ENCODE peak calls at places on chromosome 17, in nine cellular contexts. One of them, this sample, is unnamed.

GRCh38 chr17:74453665-74454196 is 12.7 kb upstream of the CD300A start:
- DNase-seq in OCI-LY7: peak; percentile 93
- DNase-seq in heart right ventricle: no peak
- DNase-seq in left lung: no peak
- DNase-seq in Caco-2: peak; percentile 91
- DNase-seq in tibial nerve: no peak
- DNase-seq in choroid plexus epithelial cell: peak; percentile 70
- DNase-seq in body of pancreas: no peak
- DNase-seq in uterus: no peak
- DNase-seq in this sample: no peak

GRCh38 chr17:78979780-78980623 is at the start of gene LGALS3BP:
- DNase-seq in OCI-LY7: no peak
- DNase-seq in heart right ventricle: peak; percentile 82
- DNase-seq in left lung: peak; percentile 83
- DNase-seq in Caco-2: peak; percentile 69
- DNase-seq in tibial nerve: peak; percentile 33
- DNase-seq in choroid plexus epithelial cell: peak; percentile 88
- DNase-seq in body of pancreas: peak; percentile 73
- DNase-seq in uterus: peak; percentile 83
- DNase-seq in this sample: no peak

GRCh38 chr17:48132375-48132774 is 24.8 kb downstream of the SNX11 start:
- DNase-seq in OCI-LY7: no peak
- DNase-seq in heart right ventricle: no peak
- DNase-seq in left lung: no peak
- DNase-seq in Caco-2: no peak
- DNase-seq in tibial nerve: no peak
- DNase-seq in choroid plexus epithelial cell: no peak
- DNase-seq in body of pancreas: no peak
- DNase-seq in uterus: no peak
- DNase-seq in this sample: no peak

GRCh38 chr17:77475012-77475976 is 334.5 kb downstream of the SEC14L1 start:
- DNase-seq in OCI-LY7: peak; percentile 73
- DNase-seq in heart right ventricle: no peak
- DNase-seq in left lung: peak; percentile 71
- DNase-seq in Caco-2: no peak
- DNase-seq in tibial nerve: no peak
- DNase-seq in choroid plexus epithelial cell: peak; percentile 87
- DNase-seq in body of pancreas: no peak
- DNase-seq in uterus: peak; percentile 65
- DNase-seq in this sample: no peak

GRCh38 chr17:46795379-46795952 is 23.0 kb downstream of the WNT3 start:
- DNase-seq in OCI-LY7: no peak
- DNase-seq in heart right ventricle: no peak
- DNase-seq in left lung: no peak
- DNase-seq in Caco-2: no peak
- DNase-seq in tibial nerve: no peak
- DNase-seq in choroid plexus epithelial cell: peak; percentile 88
- DNase-seq in body of pancreas: no peak
- DNase-seq in uterus: no peak
- DNase-seq in this sample: no peak

GRCh38 chr17:75854881-75855309 is 240 bp downstream of the WBP2 start:
- DNase-seq in OCI-LY7: no peak
- DNase-seq in heart right ventricle: no peak
- DNase-seq in left lung: peak; percentile 79
- DNase-seq in Caco-2: no peak
- DNase-seq in tibial nerve: no peak
- DNase-seq in choroid plexus epithelial cell: no peak
- DNase-seq in body of pancreas: no peak
- DNase-seq in uterus: no peak
- DNase-seq in this sample: no peak

GRCh38 chr17:49968380-49969133 is 433 bp upstream of the DLX4 start:
- DNase-seq in OCI-LY7: peak; percentile 73
- DNase-seq in heart right ventricle: peak; percentile 41
- DNase-seq in left lung: peak; percentile 92
- DNase-seq in Caco-2: peak; percentile 98
- DNase-seq in tibial nerve: no peak
- DNase-seq in choroid plexus epithelial cell: peak; percentile 67
- DNase-seq in body of pancreas: peak; percentile 68
- DNase-seq in uterus: peak; percentile 36
- DNase-seq in this sample: no peak

GRCh38 chr17:63601439-63602371 is 1.0 kb downstream of the TACO1 start:
- DNase-seq in OCI-LY7: no peak
- DNase-seq in heart right ventricle: no peak
- DNase-seq in left lung: no peak
- DNase-seq in Caco-2: no peak
- DNase-seq in tibial nerve: no peak
- DNase-seq in choroid plexus epithelial cell: peak; percentile 29
- DNase-seq in body of pancreas: peak; percentile 18
- DNase-seq in uterus: no peak
- DNase-seq in this sample: no peak

GRCh38 chr17:65593092-65593869 is 31.8 kb upstream of the AXIN2 start:
- DNase-seq in OCI-LY7: no peak
- DNase-seq in heart right ventricle: no peak
- DNase-seq in left lung: no peak
- DNase-seq in Caco-2: peak; percentile 56
- DNase-seq in tibial nerve: no peak
- DNase-seq in choroid plexus epithelial cell: no peak
- DNase-seq in body of pancreas: no peak
- DNase-seq in uterus: no peak
- DNase-seq in this sample: no peak
- H3K4me3 ChIP-seq in OCI-LY7: no peak overlapping the region
- H3K4me3 ChIP-seq in heart right ventricle: no peak overlapping the region
- H3K4me3 ChIP-seq in left lung: no peak overlapping the region
- H3K4me3 ChIP-seq in Caco-2: no peak overlapping the region
- H3K4me3 ChIP-seq in tibial nerve: no peak overlapping the region
- H3K4me3 ChIP-seq in choroid plexus epithelial cell: peak overlapping the region; percentile 37
- H3K4me3 ChIP-seq in body of pancreas: no peak overlapping the region
- H3K4me3 ChIP-seq in uterus: no peak overlapping the region
- H3K4me3 ChIP-seq in this sample: no peak overlapping the region

DNA sequence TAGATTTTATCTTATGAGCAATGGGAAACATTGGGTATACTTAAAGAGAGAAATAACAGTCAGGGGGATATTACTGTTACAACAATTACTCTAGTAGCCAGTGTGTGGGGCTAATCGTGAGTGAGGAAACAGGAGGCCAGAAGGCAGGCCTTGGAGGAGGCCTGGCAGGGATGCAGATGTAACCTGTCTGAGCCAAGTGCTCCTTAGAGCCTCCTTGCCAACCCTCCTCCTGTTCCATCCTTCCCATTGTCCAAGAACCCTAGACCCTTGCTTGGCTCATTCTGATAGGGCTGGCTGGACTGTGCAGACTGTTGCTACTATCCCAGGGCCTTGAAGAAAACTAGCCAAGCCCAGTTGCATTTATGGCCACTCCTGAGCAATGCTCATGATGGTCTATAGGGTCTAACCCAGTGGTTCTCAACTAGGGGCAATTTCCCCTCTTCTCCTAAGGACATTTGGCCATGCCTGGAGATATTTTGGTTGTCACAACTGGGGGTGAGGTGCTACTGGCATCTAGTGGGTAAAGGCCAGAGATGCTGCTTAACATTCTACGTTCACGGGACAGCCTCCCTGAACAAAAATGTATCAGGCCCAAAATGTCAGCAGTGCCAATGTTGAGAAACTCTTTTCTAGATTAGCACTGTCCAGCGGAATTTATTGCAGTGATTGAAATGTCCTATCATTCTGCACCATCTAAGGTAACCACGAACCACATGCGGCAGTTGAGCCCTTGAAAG is 24.4 kb upstream of the WSCD1 start:
- DNase-seq in OCI-LY7: no peak
- DNase-seq in heart right ventricle: no peak
- DNase-seq in left lung: no peak
- DNase-seq in Caco-2: no peak
- DNase-seq in tibial nerve: no peak
- DNase-seq in choroid plexus epithelial cell: no peak
- DNase-seq in body of pancreas: no peak
- DNase-seq in uterus: no peak
- DNase-seq in this sample: no peak
- TF ChIP-seq CTCF in OCI-LY7: no peak
- TF ChIP-seq CTCF in heart right ventricle: no peak
- TF ChIP-seq CTCF in left lung: no peak
- TF ChIP-seq CTCF in Caco-2: no peak
- TF ChIP-seq CTCF in tibial nerve: no peak
- TF ChIP-seq CTCF in choroid plexus epithelial cell: peak; percentile 37
- TF ChIP-seq CTCF in body of pancreas: no peak
- TF ChIP-seq CTCF in uterus: no peak
- TF ChIP-seq CTCF in this sample: peak; percentile 6

DNA sequence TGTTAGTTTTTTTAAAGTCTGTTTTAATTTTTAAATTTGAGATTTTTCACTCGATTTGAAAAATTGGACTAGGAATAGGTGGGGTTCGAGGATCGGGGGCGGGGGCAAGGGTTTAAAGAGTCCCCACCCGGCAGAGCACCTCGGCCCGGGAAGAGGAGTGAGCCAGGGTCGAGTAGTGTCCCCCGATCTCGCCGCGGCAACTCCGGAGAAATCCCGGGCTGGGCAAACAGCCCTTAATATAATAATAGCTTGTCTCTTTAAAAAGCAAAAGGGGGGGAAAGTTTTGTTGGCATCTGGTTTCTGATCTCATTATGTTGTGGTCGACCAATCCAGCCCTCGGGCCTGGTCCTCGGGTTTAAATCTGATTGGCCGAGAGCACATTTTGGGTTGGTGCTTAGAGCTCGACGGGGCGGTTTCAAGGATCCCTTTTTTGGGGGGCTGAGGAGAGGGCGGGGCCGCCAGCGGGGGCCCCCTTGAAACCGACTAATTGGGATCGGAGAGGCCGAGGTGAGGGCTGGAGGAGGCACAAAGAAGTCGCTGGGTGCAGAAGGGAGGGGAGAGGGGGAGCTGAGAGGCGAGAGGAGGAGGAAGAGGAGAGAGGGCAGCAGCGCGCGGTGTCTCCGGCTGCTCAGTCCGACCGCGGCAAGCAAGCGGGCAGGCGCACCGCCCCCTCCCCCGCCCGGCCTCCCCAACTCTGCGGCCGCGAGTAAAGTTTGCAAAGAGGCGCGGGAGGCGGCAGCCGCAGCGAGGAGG is at the start of gene FZD2:
- DNase-seq in OCI-LY7: peak; percentile 96
- DNase-seq in heart right ventricle: peak; percentile 90
- DNase-seq in left lung: peak; percentile 82
- DNase-seq in Caco-2: peak; percentile 93
- DNase-seq in tibial nerve: peak; percentile 93
- DNase-seq in choroid plexus epithelial cell: peak; percentile 99
- DNase-seq in body of pancreas: peak; percentile 88
- DNase-seq in uterus: peak; percentile 88
- DNase-seq in this sample: peak; percentile 78
- H3K4me3 ChIP-seq in OCI-LY7: peak within 1 kb of the TSS; percentile 71
- H3K4me3 ChIP-seq in heart right ventricle: peak within 1 kb of the TSS; percentile 56
- H3K4me3 ChIP-seq in left lung: peak within 1 kb of the TSS; percentile 48
- H3K4me3 ChIP-seq in Caco-2: peak within 1 kb of the TSS; percentile 61
- H3K4me3 ChIP-seq in tibial nerve: peak within 1 kb of the TSS; percentile 52
- H3K4me3 ChIP-seq in choroid plexus epithelial cell: peak within 1 kb of the TSS; percentile 66
- H3K4me3 ChIP-seq in body of pancreas: peak within 1 kb of the TSS; percentile 70
- H3K4me3 ChIP-seq in uterus: peak within 1 kb of the TSS; percentile 83
- H3K4me3 ChIP-seq in this sample: peak within 1 kb of the TSS; percentile 65

DNA sequence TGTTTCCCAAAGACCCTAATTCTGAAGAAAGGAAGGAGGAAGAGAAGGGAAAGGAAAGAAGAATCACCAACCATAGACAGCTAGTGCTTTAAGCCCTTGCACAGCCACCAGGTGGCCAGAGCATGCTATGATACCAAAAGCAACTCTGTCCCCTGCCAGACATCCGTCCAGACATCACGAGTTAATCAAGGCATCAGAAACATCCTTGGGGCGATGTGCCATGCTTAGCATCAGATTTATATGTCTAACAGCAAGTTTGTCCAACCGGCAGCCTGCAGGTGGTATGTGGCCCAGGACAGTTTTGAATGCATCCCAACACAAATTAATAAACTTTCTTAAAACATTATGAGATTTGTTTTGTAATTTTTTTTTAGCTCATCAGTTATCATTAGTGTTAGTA is 2.9 kb upstream of the CRYBA1 start:
- DNase-seq in OCI-LY7: peak; percentile 65
- DNase-seq in heart right ventricle: no peak
- DNase-seq in left lung: no peak
- DNase-seq in Caco-2: no peak
- DNase-seq in tibial nerve: no peak
- DNase-seq in choroid plexus epithelial cell: peak; percentile 66
- DNase-seq in body of pancreas: peak; percentile 23
- DNase-seq in uterus: no peak
- DNase-seq in this sample: no peak
- TF ChIP-seq CTCF in OCI-LY7: peak; percentile 72
- TF ChIP-seq CTCF in heart right ventricle: no peak
- TF ChIP-seq CTCF in left lung: no peak
- TF ChIP-seq CTCF in Caco-2: peak; percentile 51
- TF ChIP-seq CTCF in tibial nerve: no peak
- TF ChIP-seq CTCF in choroid plexus epithelial cell: peak; percentile 75
- TF ChIP-seq CTCF in body of pancreas: no peak
- TF ChIP-seq CTCF in uterus: no peak
- TF ChIP-seq CTCF in this sample: peak; percentile 69

DNA sequence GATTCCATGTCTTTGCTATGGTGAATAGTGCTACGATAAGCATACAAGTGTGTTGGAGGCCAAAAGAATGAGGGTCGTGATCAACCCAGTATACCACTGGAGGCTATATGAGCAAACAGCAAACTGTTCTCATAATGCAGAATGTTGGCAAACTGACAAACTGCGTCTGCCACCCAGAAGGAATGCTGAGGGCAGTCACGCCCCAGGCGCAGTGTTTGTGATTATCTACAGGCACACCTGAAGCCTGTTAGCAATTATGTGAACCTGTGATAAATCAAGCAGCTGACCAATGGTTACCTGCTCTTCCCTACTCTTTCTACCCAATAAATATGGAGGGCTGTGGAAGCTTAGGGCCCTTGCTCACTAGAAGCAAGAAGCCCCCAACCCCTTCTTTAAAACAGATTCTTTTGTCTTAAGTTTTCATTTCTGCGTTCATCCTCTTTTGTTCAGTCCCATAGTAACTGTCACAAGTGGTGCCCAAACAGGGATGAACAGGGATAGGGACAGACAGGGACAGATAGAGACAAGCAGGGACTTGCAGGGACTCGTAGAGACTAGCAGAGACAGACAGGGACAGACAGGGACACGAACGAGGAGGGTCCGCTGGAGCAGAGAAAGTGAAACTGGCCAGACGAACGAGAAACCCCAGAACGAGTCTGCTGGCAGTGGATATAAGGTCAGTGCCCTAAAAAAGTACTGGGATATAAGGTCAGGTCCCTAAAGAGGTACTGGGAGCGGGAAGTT is 25.1 kb downstream of the CD300LG start:
- DNase-seq in OCI-LY7: no peak
- DNase-seq in heart right ventricle: no peak
- DNase-seq in left lung: no peak
- DNase-seq in Caco-2: no peak
- DNase-seq in tibial nerve: no peak
- DNase-seq in choroid plexus epithelial cell: no peak
- DNase-seq in body of pancreas: no peak
- DNase-seq in uterus: no peak
- DNase-seq in this sample: no peak
- H3K4me3 ChIP-seq in OCI-LY7: no peak overlapping the region
- H3K4me3 ChIP-seq in heart right ventricle: no peak overlapping the region
- H3K4me3 ChIP-seq in left lung: no peak overlapping the region
- H3K4me3 ChIP-seq in Caco-2: no peak overlapping the region
- H3K4me3 ChIP-seq in tibial nerve: peak overlapping the region; percentile 12
- H3K4me3 ChIP-seq in choroid plexus epithelial cell: no peak overlapping the region
- H3K4me3 ChIP-seq in body of pancreas: no peak overlapping the region
- H3K4me3 ChIP-seq in uterus: no peak overlapping the region
- H3K4me3 ChIP-seq in this sample: no peak overlapping the region

This sample was measured in GM12864.